ENCODE peak calls at places on chromosomes 1 and 21, in four cellular contexts. One of them, this sample, is unnamed.

GRCh38 chr1:215064327-215064726 is 18.2 kb upstream of the KCNK2 start:
- DNase-seq in NCI-H1417: no peak
- DNase-seq in AG09309: no peak
- DNase-seq in activated T-helper 1 cell treated with Interleukin-2 at 50 U/mL for 16 hours: no peak
- DNase-seq in this sample: no peak

GRCh38 chr21:34630536-34631143 is 15.7 kb upstream of the RCAN1 start:
- DNase-seq in NCI-H1417: peak
- DNase-seq in activated T-helper 1 cell treated with Interleukin-2 at 50 U/mL for 16 hours: no peak
- DNase-seq in AG09309: peak
- DNase-seq in this sample: peak

GRCh38 chr21:17438642-17439041 is 74.2 kb upstream of the CXADR start:
- DNase-seq in NCI-H1417: peak
- DNase-seq in AG09309: no peak
- DNase-seq in activated T-helper 1 cell treated with Interleukin-2 at 50 U/mL for 16 hours: no peak
- DNase-seq in this sample: peak

GRCh38 chr1:53321366-53321765 is 6.5 kb downstream of the LRP8 start:
- DNase-seq in activated T-helper 1 cell treated with Interleukin-2 at 50 U/mL for 16 hours: no peak
- DNase-seq in AG09309: no peak
- DNase-seq in NCI-H1417: no peak
- DNase-seq in this sample: peak

GRCh38 chr1:210214573-210215409 is 17.8 kb upstream of the SERTAD4 start:
- DNase-seq in AG09309: no peak
- DNase-seq in activated T-helper 1 cell treated with Interleukin-2 at 50 U/mL for 16 hours: no peak
- DNase-seq in NCI-H1417: no peak
- DNase-seq in this sample: no peak

GRCh38 chr1:67608661-67609571 is 76.1 kb upstream of the GADD45A start:
- DNase-seq in AG09309: no peak
- DNase-seq in NCI-H1417: no peak
- DNase-seq in activated T-helper 1 cell treated with Interleukin-2 at 50 U/mL for 16 hours: no peak
- DNase-seq in this sample: peak

GRCh38 chr1:245853291-245853690 is 653.8 kb downstream of the SMYD3 start:
- DNase-seq in NCI-H1417: no peak
- DNase-seq in activated T-helper 1 cell treated with Interleukin-2 at 50 U/mL for 16 hours: no peak
- DNase-seq in AG09309: no peak
- DNase-seq in this sample: no peak

GRCh38 chr1:197632000-197632399 is 143.3 kb downstream of the DENND1B start:
- DNase-seq in NCI-H1417: no peak
- DNase-seq in AG09309: no peak
- DNase-seq in activated T-helper 1 cell treated with Interleukin-2 at 50 U/mL for 16 hours: no peak
- DNase-seq in this sample: no peak

GRCh38 chr1:19495816-19496528 is 10.6 kb upstream of the CAPZB start:
- DNase-seq in activated T-helper 1 cell treated with Interleukin-2 at 50 U/mL for 16 hours: no peak
- DNase-seq in NCI-H1417: no peak
- DNase-seq in AG09309: no peak
- DNase-seq in this sample: no peak

GRCh38 chr1:48031676-48032075 is 34.5 kb upstream of the TRABD2B start:
- DNase-seq in activated T-helper 1 cell treated with Interleukin-2 at 50 U/mL for 16 hours: no peak
- DNase-seq in NCI-H1417: no peak
- DNase-seq in AG09309: no peak
- DNase-seq in this sample: no peak

GRCh38 chr1:149993181-149993580 is 17.3 kb downstream of the OTUD7B start:
- DNase-seq in AG09309: no peak
- DNase-seq in NCI-H1417: no peak
- DNase-seq in activated T-helper 1 cell treated with Interleukin-2 at 50 U/mL for 16 hours: no peak
- DNase-seq in this sample: no peak

GRCh38 chr1:207838156-207839082 is 72.5 kb downstream of the CD34 start:
- DNase-seq in AG09309: no peak
- DNase-seq in NCI-H1417: no peak
- DNase-seq in activated T-helper 1 cell treated with Interleukin-2 at 50 U/mL for 16 hours: no peak
- DNase-seq in this sample: no peak

GRCh38 chr21:41739011-41739410 is 27.8 kb downstream of the RIPK4 start:
- DNase-seq in activated T-helper 1 cell treated with Interleukin-2 at 50 U/mL for 16 hours: no peak
- DNase-seq in AG09309: no peak
- DNase-seq in NCI-H1417: no peak
- DNase-seq in this sample: no peak

GRCh38 chr1:228100822-228101613 is 2.1 kb downstream of the C1orf35 start:
- DNase-seq in AG09309: no peak
- DNase-seq in NCI-H1417: no peak
- DNase-seq in activated T-helper 1 cell treated with Interleukin-2 at 50 U/mL for 16 hours: no peak
- DNase-seq in this sample: no peak

GRCh38 chr21:22710725-22711124 is 1712.5 kb downstream of the NCAM2 start:
- DNase-seq in AG09309: no peak
- DNase-seq in NCI-H1417: no peak
- DNase-seq in activated T-helper 1 cell treated with Interleukin-2 at 50 U/mL for 16 hours: no peak
- DNase-seq in this sample: no peak

GRCh38 chr1:236273358-236273757 is 8.4 kb downstream of the ERO1B start:
- DNase-seq in NCI-H1417: no peak
- DNase-seq in activated T-helper 1 cell treated with Interleukin-2 at 50 U/mL for 16 hours: no peak
- DNase-seq in AG09309: no peak
- DNase-seq in this sample: no peak

GRCh38 chr1:71649588-71649987 is 568.8 kb upstream of the ZRANB2 start:
- DNase-seq in NCI-H1417: no peak
- DNase-seq in activated T-helper 1 cell treated with Interleukin-2 at 50 U/mL for 16 hours: no peak
- DNase-seq in AG09309: no peak
- DNase-seq in this sample: no peak

GRCh38 chr1:31515061-31515775 is 61.1 kb upstream of the TINAGL1 start:
- DNase-seq in activated T-helper 1 cell treated with Interleukin-2 at 50 U/mL for 16 hours: no peak
- DNase-seq in AG09309: no peak
- DNase-seq in NCI-H1417: no peak
- DNase-seq in this sample: no peak

GRCh38 chr21:33844104-33844889 is 71.3 kb downstream of the ATP5PO start:
- DNase-seq in NCI-H1417: no peak
- DNase-seq in AG09309: peak
- DNase-seq in activated T-helper 1 cell treated with Interleukin-2 at 50 U/mL for 16 hours: no peak
- DNase-seq in this sample: peak

GRCh38 chr1:180188103-180188506 is 33.4 kb downstream of the QSOX1 start:
- DNase-seq in activated T-helper 1 cell treated with Interleukin-2 at 50 U/mL for 16 hours: no peak
- DNase-seq in NCI-H1417: peak
- DNase-seq in AG09309: no peak
- DNase-seq in this sample: peak